ENCODE peak calls at places on chromosomes 3 and 15, in four cellular contexts. U, A, E and K are unnamed samples.

GRCh38 chr3:81198766-81199165 is 562.7 kb downstream of the GBE1 start:
- DNase-seq in U (no peak), A (peak), E (no peak), K (no peak)

GRCh38 chr3:76554717-76555116 is 485.2 kb upstream of the ROBO2 start:
- DNase-seq in U (no peak), A (no peak), E (no peak), K (no peak)

GRCh38 chr3:11096266-11097135 is 57.8 kb upstream of the HRH1 start:
- DNase-seq in U (no peak), A (peak), E (peak), K (peak)

GRCh38 chr15:75367406-75367912 is 948 bp downstream of the MAN2C1 start:
- DNase-seq in U (no peak), A (no peak), E (no peak), K (no peak)

GRCh38 chr15:86615411-86615810 is 535.7 kb downstream of the AGBL1 start:
- DNase-seq in U (no peak), A (no peak), E (no peak), K (no peak)

GRCh38 chr15:61146643-61147230 is 82.4 kb downstream of the RORA start:
- DNase-seq in U (no peak), A (no peak), E (no peak), K (no peak)

GRCh38 chr3:30655187-30655812 is 48.9 kb downstream of the TGFBR2 start:
- DNase-seq in U (no peak), A (peak), E (no peak), K (no peak)

GRCh38 chr15:68347392-68347791 is 69.8 kb downstream of the FEM1B start:
- DNase-seq in U (no peak), A (peak), E (no peak), K (no peak)

GRCh38 chr15:38217788-38218609 is 34.6 kb upstream of the SPRED1 start:
- DNase-seq in U (no peak), A (no peak), E (no peak), K (no peak)

GRCh38 chr15:77243716-77244401 is 172.9 kb upstream of the TSPAN3 start:
- DNase-seq in U (no peak), A (no peak), E (no peak), K (no peak)

GRCh38 chr3:86982883-86983282 is 8.1 kb downstream of the VGLL3 start:
- DNase-seq in U (no peak), A (peak), E (no peak), K (no peak)

GRCh38 chr15:49863431-49864205 is 242.8 kb downstream of the DTWD1 start:
- DNase-seq in U (no peak), A (peak), E (no peak), K (no peak)

GRCh38 chr15:94126999-94127398 is 104.4 kb upstream of the MCTP2 start:
- DNase-seq in U (no peak), A (no peak), E (no peak), K (no peak)

GRCh38 chr3:56970401-56971002 is 90.0 kb upstream of the SPATA12 start:
- DNase-seq in U (no peak), A (peak), E (no peak), K (no peak)

GRCh38 chr15:76991741-76992645 is 2.9 kb upstream of the PSTPIP1 start:
- DNase-seq in U (no peak), A (no peak), E (no peak), K (no peak)

GRCh38 chr15:63985221-63986184 is 60.8 kb downstream of the DAPK2 start:
- DNase-seq in U (no peak), A (no peak), E (no peak), K (no peak)

GRCh38 chr3:157123621-157124020 is 36.3 kb downstream of the CCNL1 start:
- DNase-seq in U (no peak), A (no peak), E (no peak), K (no peak)

GRCh38 chr15:80234883-80235282 is 17.1 kb downstream of the CTXND1 start:
- DNase-seq in U (no peak), A (peak), E (peak), K (no peak)

GRCh38 chr3:45787551-45787950 is 8.8 kb downstream of the SLC6A20 start:
- DNase-seq in U (no peak), A (no peak), E (no peak), K (no peak)

GRCh38 chr3:192835818-192836468 is 81.7 kb downstream of the MB21D2 start:
- DNase-seq in U (no peak), A (peak), E (no peak), K (no peak)

GRCh38 chr3:169478566-169479313 is 184.8 kb downstream of the MECOM start:
- DNase-seq in U (no peak), A (peak), E (no peak), K (no peak)

GRCh38 chr3:191238321-191238817 is 39.3 kb downstream of the OSTN start:
- DNase-seq in U (no peak), A (peak), E (no peak), K (no peak)

GRCh38 chr15:77528290-77528967 is 104.3 kb downstream of the LINGO1 start:
- DNase-seq in U (no peak), A (no peak), E (no peak), K (no peak)

GRCh38 chr15:60928987-60929386 is 300.1 kb downstream of the RORA start:
- DNase-seq in U (no peak), A (no peak), E (no peak), K (no peak)

GRCh38 chr15:23687143-23687470 is at the start of gene NDN:
- DNase-seq in U (no peak), A (peak), E (no peak), K (no peak)

GRCh38 chr3:172217877-172218276 is 178.5 kb downstream of the FNDC3B start:
- DNase-seq in U (no peak), A (peak), E (no peak), K (no peak)

GRCh38 chr3:163543558-163544189 is 1534.6 kb downstream of the SI start:
- DNase-seq in U (no peak), A (no peak), E (no peak), K (no peak)

GRCh38 chr3:139472380-139473010 is 3.8 kb downstream of the RBP2 start:
- DNase-seq in U (no peak), A (no peak), E (no peak), K (no peak)

GRCh38 chr3:196120291-196120951 is 38.5 kb upstream of the TFRC start:
- DNase-seq in U (no peak), A (peak), E (no peak), K (no peak)

GRCh38 chr3:21393684-21394307 is 357.2 kb downstream of the ZNF385D start:
- DNase-seq in U (no peak), A (no peak), E (no peak), K (no peak)

GRCh38 chr3:42036483-42036823 is 54.7 kb upstream of the TRAK1 start:
- DNase-seq in U (no peak), A (peak), E (no peak), K (no peak)

GRCh38 chr15:91926871-91927270 is 73.4 kb downstream of the SLCO3A1 start:
- DNase-seq in U (no peak), A (peak), E (no peak), K (no peak)

GRCh38 chr3:10707089-10707983 is 108.7 kb upstream of the SLC6A11 start:
- DNase-seq in U (no peak), A (no peak), E (peak), K (no peak)

GRCh38 chr3:197203714-197204146 is 94.7 kb downstream of the DLG1 start:
- DNase-seq in U (no peak), A (no peak), E (no peak), K (no peak)

GRCh38 chr3:23685484-23686258 is 120.1 kb upstream of the UBE2E1 start:
- DNase-seq in U (no peak), A (peak), E (peak), K (no peak)

GRCh38 chr3:16888785-16889607 is 4.2 kb downstream of the PLCL2 start:
- DNase-seq in U (no peak), A (no peak), E (no peak), K (no peak)

GRCh38 chr3:184685646-184686045 is 26.2 kb downstream of the MAGEF1 start:
- DNase-seq in U (no peak), A (no peak), E (no peak), K (no peak)